ENCODE peak calls at places on chromosomes 5 and 9, in seven cellular contexts. K is mesendoderm, V is neuronal stem cell, H is H9, F is IMR-90, S is H1, T is trophoblast cell. G is an unnamed sample.

GRCh38 chr9:123423036-123423640 is 67.1 kb downstream of the CRB2 start:
- DNase-seq in K (peak; percentile 78), V (no peak), H (peak; percentile 55), F (no peak), S (no peak), T (no peak), G (no peak)

GRCh38 chr5:154368041-154368800 is 77.6 kb upstream of the SAP30L start:
- DNase-seq in K (peak; percentile 98), V (peak; percentile 64), H (peak; percentile 64), F (peak; percentile 95), S (no peak), T (peak; percentile 61), G (peak; percentile 83)

GRCh38 chr5:3303777-3304176 is 291.9 kb upstream of the IRX1 start:
- DNase-seq in K (no peak), V (no peak), H (no peak), F (no peak), S (no peak), T (no peak), G (no peak)

GRCh38 chr9:70021026-70021571 is 22.5 kb upstream of the MAMDC2 start:
- DNase-seq in K (no peak), V (no peak), H (no peak), F (peak; percentile 97), S (no peak), T (no peak), G (peak; percentile 84)

GRCh38 chr5:179212870-179213269 is 132.4 kb downstream of the ADAMTS2 start:
- DNase-seq in K (no peak), V (no peak), H (no peak), F (no peak), S (no peak), T (no peak), G (no peak)

GRCh38 chr5:150175076-150175475 is 8.5 kb downstream of the CDX1 start:
- DNase-seq in K (no peak), V (no peak), H (no peak), F (no peak), S (no peak), T (no peak), G (no peak)

GRCh38 chr5:157535042-157535865 is 40.3 kb downstream of the ADAM19 start:
- DNase-seq in K (peak; percentile 64), V (no peak), H (no peak), F (peak; percentile 56), S (no peak), T (no peak), G (peak; percentile 68)

GRCh38 chr5:32828492-32828891 is 117.4 kb downstream of the NPR3 start:
- DNase-seq in K (no peak), V (no peak), H (no peak), F (peak; percentile 28), S (no peak), T (no peak), G (no peak)

GRCh38 chr9:89815061-89815902 is 210.5 kb downstream of the GADD45G start:
- DNase-seq in K (no peak), V (no peak), H (no peak), F (no peak), S (no peak), T (no peak), G (no peak)

GRCh38 chr5:88235346-88235745 is 33.3 kb downstream of the TMEM161B start:
- DNase-seq in K (peak; percentile 76), V (no peak), H (no peak), F (no peak), S (no peak), T (no peak), G (no peak)

GRCh38 chr5:135502836-135503520 is 32.8 kb downstream of the NEUROG1 start:
- DNase-seq in K (no peak), V (no peak), H (no peak), F (no peak), S (no peak), T (no peak), G (no peak)

GRCh38 chr5:170493028-170493820 is 10.6 kb upstream of the KCNIP1 start:
- DNase-seq in K (no peak), V (no peak), H (no peak), F (no peak), S (no peak), T (no peak), G (no peak)

GRCh38 chr9:104984994-104985393 is 57.0 kb upstream of the ABCA1 start:
- DNase-seq in K (no peak), V (no peak), H (no peak), F (no peak), S (no peak), T (no peak), G (no peak)

GRCh38 chr5:39053189-39053588 is 21.0 kb downstream of the RICTOR start:
- DNase-seq in K (no peak), V (no peak), H (no peak), F (no peak), S (no peak), T (no peak), G (no peak)

GRCh38 chr5:98968056-98968564 is 39.3 kb upstream of the CHD1 start:
- DNase-seq in K (no peak), V (no peak), H (no peak), F (no peak), S (no peak), T (no peak), G (no peak)

GRCh38 chr9:76401176-76401575 is 7.0 kb upstream of the RFK start:
- DNase-seq in K (no peak), V (no peak), H (no peak), F (no peak), S (no peak), T (no peak), G (no peak)

GRCh38 chr9:107742531-107743309 is 253.2 kb upstream of the KLF4 start:
- DNase-seq in K (no peak), V (no peak), H (no peak), F (no peak), S (no peak), T (no peak), G (no peak)

GRCh38 chr9:101400120-101400519 is 1.5 kb downstream of the ZNF189 start:
- DNase-seq in K (no peak), V (no peak), H (no peak), F (no peak), S (no peak), T (no peak), G (peak; percentile 5)

GRCh38 chr9:101398930-101399640 is 434 bp downstream of the ZNF189 start:
- DNase-seq in K (no peak), V (no peak), H (no peak), F (no peak), S (no peak), T (no peak), G (no peak)

GRCh38 chr9:101399641-101399965 is 952 bp downstream of the ZNF189 start:
- DNase-seq in K (no peak), V (no peak), H (no peak), F (no peak), S (no peak), T (no peak), G (peak; percentile 25)

GRCh38 chr9:101408374-101409078 is 9.9 kb downstream of the ZNF189 start:
- DNase-seq in K (peak; percentile 23), V (no peak), H (no peak), F (no peak), S (no peak), T (no peak), G (peak; percentile 1)

DNA sequence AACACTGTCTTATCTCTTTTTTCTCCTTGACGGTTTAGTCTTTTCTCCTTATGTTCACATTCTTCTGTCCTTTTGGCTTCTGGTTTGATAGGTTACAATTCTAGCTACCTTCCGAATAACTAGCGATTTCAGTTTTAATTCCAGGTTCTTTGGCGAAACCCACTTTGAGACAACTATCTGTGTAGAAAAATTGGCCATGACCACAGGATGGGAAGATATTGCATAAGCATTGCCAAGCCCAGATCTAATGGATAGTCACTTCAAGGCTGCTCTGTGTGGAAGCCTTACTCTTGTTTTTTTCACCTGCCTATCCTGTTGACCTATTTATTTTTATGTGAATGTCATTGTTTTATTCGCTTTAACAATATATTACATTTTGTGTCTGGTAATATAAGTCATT is 5.2 kb downstream of the ZNF189 start:
- DNase-seq in K (no peak), V (no peak), H (no peak), F (no peak), S (no peak), T (no peak), G (no peak)
- H2AK5ac ChIP-seq in K (no peak overlapping the region), V (no peak overlapping the region), H (no peak overlapping the region), F (no peak overlapping the region), S (no peak overlapping the region), T (no peak overlapping the region), G (no peak overlapping the region)

GRCh38 chr9:98540476-98540875 is 168.3 kb downstream of the GABBR2 start:
- DNase-seq in K (no peak), V (no peak), H (no peak), F (no peak), S (no peak), T (no peak), G (no peak)

GRCh38 chr9:98541684-98542230 is 167.0 kb downstream of the GABBR2 start:
- DNase-seq in K (no peak), V (no peak), H (no peak), F (no peak), S (no peak), T (peak; percentile 61), G (no peak)

GRCh38 chr9:98547606-98548005 is 161.1 kb downstream of the GABBR2 start:
- DNase-seq in K (no peak), V (no peak), H (no peak), F (no peak), S (no peak), T (peak; percentile 14), G (no peak)

GRCh38 chr9:98549401-98549800 is 159.3 kb downstream of the GABBR2 start:
- DNase-seq in K (no peak), V (no peak), H (no peak), F (no peak), S (no peak), T (no peak), G (no peak)

DNA sequence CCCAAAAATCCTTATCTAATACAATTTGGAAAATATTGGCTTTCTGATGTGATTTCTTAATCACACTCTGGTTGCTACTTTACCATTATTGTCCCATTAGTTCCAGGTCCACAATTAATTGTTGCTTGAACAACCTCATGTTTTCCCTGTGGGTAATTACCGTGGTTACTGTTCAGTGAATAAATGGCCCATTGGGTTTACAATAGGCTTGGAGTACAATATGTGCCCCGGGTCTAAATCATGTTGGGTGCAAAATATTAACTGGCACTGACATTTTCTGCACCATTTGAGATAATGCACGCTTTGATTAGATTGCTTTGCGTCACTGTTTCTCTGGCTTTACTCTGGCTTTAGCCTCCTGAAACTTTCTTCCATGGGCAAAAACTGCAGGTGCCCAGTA is 163.7 kb downstream of the GABBR2 start:
- DNase-seq in K (no peak), V (no peak), H (no peak), F (no peak), S (no peak), T (no peak), G (no peak)
- H2AK5ac ChIP-seq in K (no peak overlapping the region), V (no peak overlapping the region), H (no peak overlapping the region), F (no peak overlapping the region), S (no peak overlapping the region), T (no peak overlapping the region), G (no peak overlapping the region)

DNA sequence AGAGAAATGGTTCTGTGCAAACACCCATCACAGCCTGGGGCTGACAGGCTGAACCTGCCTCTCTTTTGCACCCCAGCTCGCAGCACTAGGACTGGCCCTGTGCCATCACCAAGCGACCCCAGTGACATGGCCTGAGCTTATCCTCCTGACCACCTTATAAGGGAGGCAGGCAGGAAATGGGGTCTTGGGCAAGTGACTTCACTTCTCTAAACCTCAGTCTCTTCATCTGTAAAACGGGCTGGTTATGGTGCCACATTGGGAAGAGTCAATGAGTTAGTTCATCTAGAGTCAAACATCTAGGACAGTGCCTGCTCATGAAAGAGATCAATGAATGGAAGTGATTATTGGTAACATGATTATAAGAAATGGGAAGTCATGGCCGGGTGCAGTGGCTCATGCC is 6.2 kb downstream of the SNCB start:
- DNase-seq in K (no peak), V (no peak), H (no peak), F (no peak), S (no peak), T (no peak), G (no peak)
- H2AK5ac ChIP-seq in K (no peak overlapping the region), V (peak overlapping the region; percentile 79), H (no peak overlapping the region), F (no peak overlapping the region), S (no peak overlapping the region), T (no peak overlapping the region), G (no peak overlapping the region)

GRCh38 chr5:177309351-177310191 is 2.1 kb downstream of the MXD3 start:
- DNase-seq in K (peak; percentile 96), V (peak; percentile 68), H (peak; percentile 96), F (peak; percentile 65), S (peak; percentile 90), T (peak; percentile 84), G (peak; percentile 75)
- H2AK5ac ChIP-seq in K (no peak overlapping the region), V (no peak overlapping the region), H (no peak overlapping the region), F (no peak overlapping the region), S (no peak overlapping the region), T (no peak overlapping the region), G (peak overlapping the region; percentile 11)